ENCODE peak calls at places on chromosomes 3 and 15, in nine cellular contexts. D is endothelial cell; F is activated CD4-positive, alpha-beta T cell treated with anti-CD3 and anti-CD28 coated beads, Interleukin-2, amount 50 U/mL, for 24 hours; M is substantia nigra; L is GM13976; P is fibroblast of villous mesenchyme; S is EH; U is neural progenitor cell; C is neuronal stem cell. I is an unnamed sample.

GRCh38 chr3:175338775-175339535 is 479.8 kb downstream of the NAALADL2 start:
- DNase-seq in D (no peak), F (no peak), M (no peak), L (no peak), P (peak), S (peak), U (peak), C (no peak), I (peak)

GRCh38 chr15:52745326-52746161 is 44.6 kb downstream of the ONECUT1 start:
- DNase-seq in D (no peak), F (no peak), M (no peak), L (no peak), P (no peak), S (no peak), U (no peak), C (no peak), I (peak)

GRCh38 chr3:158918451-158918850 is 116.6 kb downstream of the MFSD1 start:
- DNase-seq in D (no peak), F (no peak), M (no peak), L (no peak), P (no peak), S (no peak), U (no peak), C (no peak), I (no peak)

GRCh38 chr3:123311201-123311600 is 109.5 kb downstream of the SEC22A start:
- DNase-seq in D (no peak), F (no peak), M (no peak), L (no peak), P (no peak), S (no peak), U (no peak), C (no peak), I (no peak)

GRCh38 chr3:34669490-34669889 is 871.1 kb downstream of the PDCD6IP start:
- DNase-seq in D (no peak), F (no peak), M (no peak), L (no peak), P (no peak), S (no peak), U (no peak), C (no peak), I (peak)

GRCh38 chr3:73461582-73461981 is 163.2 kb downstream of the PDZRN3 start:
- DNase-seq in D (no peak), F (no peak), M (no peak), L (no peak), P (peak), S (peak), U (no peak), C (no peak), I (no peak)

GRCh38 chr3:71385040-71385685 is 198.4 kb downstream of the FOXP1 start:
- DNase-seq in D (no peak), F (no peak), M (no peak), L (no peak), P (peak), S (peak), U (no peak), C (no peak), I (no peak)

GRCh38 chr3:186060222-186060621 is 48.7 kb downstream of the ETV5 start:
- DNase-seq in D (no peak), F (no peak), M (no peak), L (peak), P (no peak), S (no peak), U (no peak), C (no peak), I (no peak)

GRCh38 chr3:177932750-177933660 is 603.2 kb upstream of the KCNMB2 start:
- DNase-seq in D (no peak), F (no peak), M (no peak), L (no peak), P (no peak), S (peak), U (no peak), C (no peak), I (no peak)

GRCh38 chr3:141690366-141691072 is 47.6 kb upstream of the RNF7 start:
- DNase-seq in D (no peak), F (no peak), M (no peak), L (no peak), P (no peak), S (no peak), U (no peak), C (no peak), I (no peak)

I was measured in mesendoderm.